ENCODE peak calls at places on chromosomes 2 and 18, in seven cellular contexts. H is Ammon's horn; L is amniotic stem cell; X is globus pallidus; P is naive B cell; U is germinal center; Y is stimulated activated CD8-positive, alpha-beta memory T cell treated with anti-CD3 and anti-CD28 coated beads, Interleukin-15, amount 100 ng/mL, for 24 hours. A is an unnamed sample.

GRCh38 chr2:7057865-7058400 is 140.7 kb downstream of the RNF144A start:
- DNase-seq in H (no peak), L (no peak), X (no peak), P (peak), U (no peak), Y (no peak), A (no peak)

GRCh38 chr2:102765061-102765460 is 3.2 kb downstream of the TMEM182 start:
- DNase-seq in H (no peak), L (no peak), X (no peak), P (no peak), U (no peak), Y (no peak), A (no peak)

GRCh38 chr2:216915548-216916128 is 55.8 kb upstream of the TNP1 start:
- DNase-seq in H (no peak), L (no peak), X (no peak), P (no peak), U (no peak), Y (no peak), A (no peak)

GRCh38 chr2:37973615-37974353 is 48.7 kb downstream of the RMDN2 start:
- DNase-seq in H (no peak), L (no peak), X (no peak), P (no peak), U (no peak), Y (no peak), A (no peak)

GRCh38 chr2:147547425-147547824 is 297.4 kb upstream of the ACVR2A start:
- DNase-seq in H (no peak), L (no peak), X (no peak), P (no peak), U (no peak), Y (no peak), A (no peak)

GRCh38 chr2:101873543-101873942 is 118.2 kb upstream of the IL1R2 start:
- DNase-seq in H (peak), L (no peak), X (no peak), P (no peak), U (no peak), Y (no peak), A (no peak)

GRCh38 chr2:203878060-203878459 is 10.5 kb downstream of the CTLA4 start:
- DNase-seq in H (no peak), L (no peak), X (no peak), P (no peak), U (no peak), Y (no peak), A (no peak)

GRCh38 chr2:157168501-157168900 is 89.0 kb upstream of the GALNT5 start:
- DNase-seq in H (no peak), L (no peak), X (no peak), P (no peak), U (no peak), Y (no peak), A (no peak)

GRCh38 chr2:25036221-25036559 is 5.7 kb upstream of the EFR3B start:
- DNase-seq in H (no peak), L (no peak), X (no peak), P (no peak), U (no peak), Y (no peak), A (no peak)

GRCh38 chr2:206701952-206702630 is 16.1 kb downstream of the DYTN start:
- DNase-seq in H (no peak), L (no peak), X (no peak), P (no peak), U (no peak), Y (no peak), A (no peak)

GRCh38 chr2:23386422-23387220 is 1.6 kb downstream of the KLHL29 start:
- DNase-seq in H (no peak), L (no peak), X (no peak), P (no peak), U (peak), Y (no peak), A (no peak)

GRCh38 chr2:46020416-46020815 is 276.8 kb upstream of the EPAS1 start:
- DNase-seq in H (no peak), L (no peak), X (no peak), P (no peak), U (no peak), Y (no peak), A (no peak)

GRCh38 chr2:12317853-12318426 is 398.8 kb upstream of the TRIB2 start:
- DNase-seq in H (no peak), L (peak), X (no peak), P (no peak), U (no peak), Y (no peak), A (no peak)

GRCh38 chr2:101277111-101277510 is 24.4 kb downstream of the CNOT11 start:
- DNase-seq in H (peak), L (no peak), X (peak), P (no peak), U (no peak), Y (no peak), A (peak)

GRCh38 chr2:42895796-42896145 is 103.4 kb upstream of the HAAO start:
- DNase-seq in H (no peak), L (no peak), X (no peak), P (no peak), U (no peak), Y (no peak), A (no peak)

GRCh38 chr2:218811382-218811781 is 20.2 kb downstream of the PRKAG3 start:
- DNase-seq in H (no peak), L (no peak), X (no peak), P (no peak), U (no peak), Y (no peak), A (no peak)

GRCh38 chr2:2763351-2763997 is 432.4 kb upstream of the MYT1L start:
- DNase-seq in H (no peak), L (no peak), X (no peak), P (no peak), U (no peak), Y (no peak), A (no peak)

GRCh38 chr18:57447154-57447621 is 12.0 kb downstream of the ONECUT2 start:
- DNase-seq in H (peak), L (no peak), X (no peak), P (no peak), U (no peak), Y (no peak), A (no peak)

GRCh38 chr2:241859017-241859435 is 332 bp upstream of the PDCD1 start:
- DNase-seq in H (no peak), L (no peak), X (no peak), P (no peak), U (no peak), Y (no peak), A (no peak)

GRCh38 chr2:8346706-8347430 is 335.0 kb upstream of the ID2 start:
- DNase-seq in H (no peak), L (no peak), X (no peak), P (no peak), U (no peak), Y (no peak), A (no peak)

GRCh38 chr18:38297910-38298309 is 732.3 kb upstream of the CELF4 start:
- DNase-seq in H (no peak), L (no peak), X (no peak), P (no peak), U (no peak), Y (no peak), A (no peak)

GRCh38 chr2:160463245-160463644 is 30.4 kb downstream of the RBMS1 start:
- DNase-seq in H (no peak), L (no peak), X (no peak), P (no peak), U (no peak), Y (no peak), A (no peak)

GRCh38 chr18:79911009-79911870 is 40.2 kb downstream of the SLC66A2 start:
- DNase-seq in H (no peak), L (no peak), X (no peak), P (no peak), U (no peak), Y (no peak), A (no peak)

GRCh38 chr2:234911271-234911670 is 40.5 kb upstream of the SH3BP4 start:
- DNase-seq in H (no peak), L (peak), X (peak), P (no peak), U (no peak), Y (no peak), A (no peak)

GRCh38 chr2:218479595-218479994 is 60.7 kb downstream of the VIL1 start:
- DNase-seq in H (no peak), L (no peak), X (no peak), P (no peak), U (no peak), Y (no peak), A (no peak)

GRCh38 chr18:7273301-7273911 is 42.5 kb downstream of the LRRC30 start:
- DNase-seq in H (peak), L (peak), X (peak), P (no peak), U (no peak), Y (no peak), A (peak)

GRCh38 chr2:231905026-231905425 is 21.2 kb downstream of the NPPC start:
- DNase-seq in H (no peak), L (no peak), X (no peak), P (no peak), U (no peak), Y (no peak), A (no peak)

GRCh38 chr2:217979151-217979811 is 23.5 kb downstream of the TNS1 start:
- DNase-seq in H (no peak), L (no peak), X (no peak), P (no peak), U (no peak), Y (no peak), A (no peak)

GRCh38 chr2:26298638-26299393 is 47.1 kb upstream of the SELENOI start:
- DNase-seq in H (peak), L (no peak), X (peak), P (peak), U (peak), Y (no peak), A (peak)

GRCh38 chr18:3605562-3606443 is 155.8 kb downstream of the TGIF1 start:
- DNase-seq in H (peak), L (no peak), X (peak), P (peak), U (no peak), Y (no peak), A (no peak)

GRCh38 chr2:197358927-197359326 is 48.3 kb upstream of the ANKRD44 start:
- DNase-seq in H (no peak), L (no peak), X (no peak), P (no peak), U (no peak), Y (no peak), A (no peak)

GRCh38 chr18:23302514-23302851 is 150.6 kb upstream of the RIOK3 start:
- DNase-seq in H (no peak), L (no peak), X (no peak), P (no peak), U (no peak), Y (no peak), A (no peak)

GRCh38 chr2:69067026-69067630 is 54.1 kb downstream of the ANTXR1 start:
- DNase-seq in H (no peak), L (no peak), X (no peak), P (no peak), U (no peak), Y (no peak), A (no peak)

A was measured in midbrain.